ENCODE peak calls at places on chromosomes 12 and 14, in nine cellular contexts. I is left ventricle myocardium inferior, B is uterus, U is tibial nerve, W is heart right ventricle, M is A673, K is cardiac muscle cell, E is coronary artery, G is cardiac fibroblast. D is an unnamed sample.

GRCh38 chr14:99878563-99878962 is 85.3 kb downstream of the EML1 start:
- DNase-seq in G (no peak), W (no peak), E (no peak), B (no peak), K (no peak), I (no peak), U (no peak), M (no peak), D (no peak)

GRCh38 chr12:18807714-18808113 is 69.8 kb downstream of the CAPZA3 start:
- DNase-seq in E (no peak), B (no peak), G (no peak), U (no peak), K (no peak), M (no peak), I (no peak), W (no peak), D (no peak)

GRCh38 chr14:105301103-105301914 is 508 bp upstream of the BRF1 start:
- DNase-seq in B (peak), I (peak), K (peak), M (peak), W (peak), U (peak), E (peak), G (peak), D (peak)

GRCh38 chr12:28872654-28873268 is 276.3 kb upstream of the FAR2 start:
- DNase-seq in W (peak), G (peak), M (peak), E (no peak), I (no peak), B (peak), U (no peak), K (peak), D (peak)

GRCh38 chr12:55830601-55831406 is 1.4 kb upstream of the DNAJC14 start:
- DNase-seq in U (peak), W (peak), I (peak), B (peak), E (peak), G (peak), M (peak), K (peak), D (peak)

GRCh38 chr14:54747616-54748015 is 155.0 kb downstream of the GCH1 start:
- DNase-seq in U (no peak), W (no peak), B (no peak), G (no peak), K (no peak), M (no peak), E (no peak), I (no peak), D (peak)

GRCh38 chr12:12613334-12613733 is 1.7 kb downstream of the CREBL2 start:
- DNase-seq in U (no peak), M (no peak), W (no peak), B (no peak), I (no peak), E (no peak), K (no peak), G (no peak), D (no peak)

GRCh38 chr12:68900241-68900640 is 32.7 kb downstream of the CPM start:
- DNase-seq in E (no peak), B (no peak), W (no peak), I (no peak), U (no peak), M (no peak), G (no peak), K (no peak), D (no peak)

GRCh38 chr12:52247622-52248540 is 14.8 kb downstream of the KRT7 start:
- DNase-seq in E (peak), G (no peak), K (no peak), I (no peak), B (no peak), W (no peak), M (no peak), U (no peak), D (no peak)

GRCh38 chr12:22874151-22874550 is 249.2 kb downstream of the ETNK1 start:
- DNase-seq in W (no peak), B (no peak), I (no peak), K (no peak), E (no peak), U (no peak), G (no peak), M (no peak), D (no peak)

GRCh38 chr12:98736352-98737326 is 91.5 kb downstream of the APAF1 start:
- DNase-seq in I (no peak), E (no peak), W (no peak), G (no peak), K (no peak), B (no peak), U (no peak), M (no peak), D (peak)

GRCh38 chr12:115872212-115872611 is 405.3 kb downstream of the MED13L start:
- DNase-seq in M (no peak), I (no peak), G (no peak), E (no peak), U (no peak), K (no peak), B (no peak), W (no peak), D (no peak)

GRCh38 chr14:105080161-105080560 is 14.9 kb upstream of the GPR132 start:
- DNase-seq in U (no peak), B (no peak), I (no peak), M (no peak), W (no peak), G (no peak), K (no peak), E (no peak), D (no peak)

GRCh38 chr12:121918679-121919038 is 267 bp downstream of the CFAP251 start:
- DNase-seq in B (no peak), U (no peak), E (no peak), I (no peak), K (no peak), W (no peak), M (no peak), G (no peak), D (no peak)

GRCh38 chr12:84128117-84128991 is 784.2 kb downstream of the SLC6A15 start:
- DNase-seq in E (no peak), M (no peak), I (no peak), G (no peak), W (no peak), K (no peak), B (no peak), U (no peak), D (no peak)

GRCh38 chr12:130451001-130451930 is 113.6 kb downstream of the PIWIL1 start:
- DNase-seq in B (no peak), U (no peak), I (no peak), W (no peak), K (no peak), E (no peak), G (no peak), M (no peak), D (no peak)

GRCh38 chr12:124567035-124567672 is at the start of gene NCOR2:
- DNase-seq in I (no peak), E (no peak), M (peak), K (peak), U (no peak), G (no peak), B (peak), W (peak), D (no peak)

GRCh38 chr12:43501705-43502104 is 50.3 kb downstream of the ADAMTS20 start:
- DNase-seq in E (no peak), M (peak), W (no peak), I (no peak), K (peak), G (peak), U (no peak), B (no peak), D (peak)

GRCh38 chr12:49923035-49923644 is 19.4 kb upstream of the FAIM2 start:
- DNase-seq in K (no peak), G (no peak), I (peak), B (no peak), U (no peak), E (peak), M (no peak), W (peak), D (no peak)

GRCh38 chr12:117790198-117790597 is 178.6 kb downstream of the KSR2 start:
- DNase-seq in G (no peak), B (no peak), E (no peak), M (no peak), W (no peak), U (no peak), I (no peak), K (no peak), D (no peak)

GRCh38 chr12:9948606-9949286 is 16.6 kb upstream of the CLEC2A start:
- DNase-seq in W (no peak), G (no peak), M (no peak), B (no peak), I (no peak), K (no peak), E (no peak), U (no peak), D (no peak)

GRCh38 chr12:26636710-26637328 is 196.2 kb downstream of the ITPR2 start:
- DNase-seq in I (no peak), E (no peak), B (no peak), M (no peak), G (peak), U (no peak), K (no peak), W (no peak), D (peak)

GRCh38 chr12:607541-608001 is 55.7 kb downstream of the NINJ2 start:
- DNase-seq in U (no peak), M (no peak), E (no peak), B (no peak), W (peak), K (no peak), G (peak), I (peak), D (no peak)

GRCh38 chr14:31944256-31945073 is 132.6 kb upstream of the ARHGAP5 start:
- DNase-seq in M (no peak), I (no peak), U (no peak), G (no peak), K (no peak), E (no peak), W (no peak), B (no peak), D (no peak)

DNA sequence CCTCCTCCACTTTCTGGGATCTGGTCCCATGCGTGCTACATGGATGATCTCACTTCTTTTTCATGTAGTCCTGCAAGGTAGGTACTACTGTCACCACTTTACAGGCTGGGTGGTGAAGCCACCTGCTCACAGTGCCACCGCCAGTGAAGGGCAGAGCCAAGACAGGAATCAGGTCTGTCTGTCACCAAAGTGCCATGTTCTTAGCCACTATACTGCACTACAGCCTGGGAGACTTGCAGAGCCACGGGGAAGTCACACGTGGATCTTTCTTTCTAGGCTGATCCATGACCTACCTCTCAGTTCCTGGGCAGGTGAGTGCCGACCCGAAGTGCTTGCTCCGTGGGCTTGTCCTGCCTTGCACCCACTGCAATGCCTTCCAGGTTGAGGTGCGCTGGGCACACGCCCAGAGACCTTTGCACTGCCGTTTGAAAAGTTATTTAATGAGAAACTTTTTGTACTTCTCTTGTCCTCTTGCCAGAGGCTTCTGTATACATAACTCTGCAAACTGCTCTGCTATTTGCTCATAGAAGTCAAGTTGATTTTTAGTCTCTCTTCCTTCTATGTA is 19.7 kb upstream of the CLMN start:
- DNase-seq in K (no peak), I (no peak), E (peak), W (no peak), M (no peak), G (no peak), U (no peak), B (no peak), D (no peak)
- H3K4me3 ChIP-seq in K (no peak), I (no peak), E (no peak), W (no peak), M (no peak), G (no peak), U (no peak), B (no peak), D (no peak)

GRCh38 chr12:87344699-87345098 is 684.5 kb downstream of the C12orf50 start:
- DNase-seq in I (no peak), G (no peak), B (no peak), U (no peak), K (no peak), W (no peak), E (no peak), M (peak), D (no peak)
- TF ChIP-seq CTCF in I (no peak), G (peak), B (no peak), U (no peak), K (no peak), W (no peak), E (no peak), M (peak), D (no peak)

GRCh38 chr12:131596115-131596514 is 114.8 kb upstream of the SFSWAP start:
- DNase-seq in I (no peak), U (no peak), E (no peak), B (no peak), K (no peak), W (no peak), M (no peak), G (no peak), D (no peak)
- H3K4me3 ChIP-seq in I (no peak), U (no peak), E (no peak), B (no peak), K (no peak), W (no peak), M (no peak), G (no peak), D (no peak)

GRCh38 chr12:47772738-47773061 is 338 bp upstream of the SLC48A1 start:
- DNase-seq in W (no peak), E (no peak), B (no peak), I (no peak), U (no peak), M (no peak), K (no peak), G (no peak), D (no peak)
- TF ChIP-seq CTCF in W (no peak), E (no peak), B (no peak), I (no peak), U (no peak), M (no peak), K (no peak), G (no peak), D (no peak)

DNA sequence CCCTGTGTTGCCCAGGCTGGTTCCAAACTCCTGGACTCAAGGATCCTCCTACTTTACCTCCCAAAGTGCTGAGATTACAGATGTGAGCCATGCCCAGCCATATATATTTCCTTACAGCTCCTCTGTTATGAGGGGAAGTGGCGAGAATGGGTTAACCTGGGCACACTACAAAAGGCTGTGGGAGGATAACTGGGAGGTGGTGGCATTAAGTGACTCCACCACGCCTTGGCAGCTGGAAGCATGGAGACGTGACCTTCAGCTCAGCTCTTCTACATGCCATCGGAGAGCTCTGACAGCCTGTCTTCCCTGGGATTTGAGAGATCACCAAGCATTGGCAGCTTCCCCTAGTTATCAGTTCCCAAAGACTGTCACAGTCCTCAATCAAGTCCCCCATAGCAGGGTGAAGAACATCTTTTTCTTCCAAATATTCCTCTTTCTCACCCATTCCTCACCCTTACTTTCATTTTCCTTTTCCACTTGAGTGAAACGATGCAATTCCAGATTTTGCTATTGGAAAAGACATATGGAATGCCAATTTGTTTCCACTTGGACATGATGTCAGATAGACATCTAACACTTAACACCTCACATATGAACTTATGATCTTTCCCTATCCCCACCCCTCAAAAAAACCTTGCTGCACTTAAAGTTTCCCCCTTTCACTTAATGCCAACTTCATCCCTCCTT is 48.5 kb downstream of the PHLDA1 start:
- DNase-seq in I (peak), U (no peak), E (no peak), K (no peak), M (no peak), G (no peak), B (no peak), W (no peak), D (no peak)
- H3K4me3 ChIP-seq in I (peak), U (peak), E (peak), K (no peak), M (no peak), G (no peak), B (no peak), W (no peak), D (peak)

GRCh38 chr12:59372971-59373370 is 222.9 kb upstream of the SLC16A7 start:
- DNase-seq in W (no peak), K (no peak), M (peak), G (peak), I (no peak), B (no peak), U (no peak), E (no peak), D (peak)
- TF ChIP-seq CTCF in W (no peak), K (peak), M (peak), G (peak), I (no peak), B (no peak), U (no peak), E (no peak), D (peak)

GRCh38 chr14:56092761-56093160 is 25.4 kb upstream of the PELI2 start:
- DNase-seq in U (no peak), I (no peak), B (no peak), G (peak), W (no peak), M (peak), E (no peak), K (no peak), D (no peak)

GRCh38 chr14:56085471-56085870 is 32.7 kb upstream of the PELI2 start:
- DNase-seq in G (no peak), K (no peak), W (no peak), M (no peak), U (no peak), I (no peak), E (no peak), B (no peak), D (no peak)

GRCh38 chr14:56087824-56088571 is 30.2 kb upstream of the PELI2 start:
- DNase-seq in M (no peak), I (no peak), E (no peak), B (no peak), G (no peak), U (no peak), W (no peak), K (peak), D (no peak)
- H3K4me3 ChIP-seq in M (no peak), I (no peak), E (no peak), B (no peak), G (no peak), U (no peak), W (no peak), K (no peak), D (no peak)